ENCODE peak calls at places on chromosomes 3 and 15, in ten cellular contexts. One of them, this sample, is unnamed.

GRCh38 chr15:78810377-78811123 is 714 bp downstream of the ADAMTS7 start:
- DNase-seq in GM13977: peak
- DNase-seq in AG10803: peak
- DNase-seq in epithelial cell of esophagus: peak
- DNase-seq in psoas muscle: peak
- DNase-seq in Calu3: peak
- DNase-seq in foreskin fibroblast: peak
- DNase-seq in endodermal cell: peak
- DNase-seq in mammary epithelial cell: peak
- DNase-seq in GM12864: no peak
- DNase-seq in this sample: no peak

GRCh38 chr3:14522768-14523167 is 17.4 kb downstream of the GRIP2 start:
- DNase-seq in GM13977: no peak
- DNase-seq in AG10803: no peak
- DNase-seq in epithelial cell of esophagus: no peak
- DNase-seq in psoas muscle: peak
- DNase-seq in Calu3: no peak
- DNase-seq in foreskin fibroblast: no peak
- DNase-seq in endodermal cell: peak
- DNase-seq in mammary epithelial cell: no peak
- DNase-seq in GM12864: no peak
- DNase-seq in this sample: no peak

GRCh38 chr3:150106752-150107428 is 136.2 kb upstream of the PFN2 start:
- DNase-seq in GM13977: no peak
- DNase-seq in AG10803: peak
- DNase-seq in epithelial cell of esophagus: peak
- DNase-seq in psoas muscle: no peak
- DNase-seq in Calu3: no peak
- DNase-seq in foreskin fibroblast: peak
- DNase-seq in endodermal cell: peak
- DNase-seq in mammary epithelial cell: no peak
- DNase-seq in GM12864: no peak
- DNase-seq in this sample: no peak

GRCh38 chr3:62149962-62150361 is 223.4 kb downstream of the FEZF2 start:
- DNase-seq in GM13977: no peak
- DNase-seq in AG10803: peak
- DNase-seq in epithelial cell of esophagus: peak
- DNase-seq in psoas muscle: peak
- DNase-seq in Calu3: no peak
- DNase-seq in foreskin fibroblast: peak
- DNase-seq in endodermal cell: no peak
- DNase-seq in mammary epithelial cell: peak
- DNase-seq in GM12864: no peak
- DNase-seq in this sample: no peak

GRCh38 chr3:141738636-141739363 is 702 bp downstream of the RNF7 start:
- DNase-seq in GM13977: peak
- DNase-seq in AG10803: peak
- DNase-seq in epithelial cell of esophagus: peak
- DNase-seq in psoas muscle: no peak
- DNase-seq in Calu3: no peak
- DNase-seq in foreskin fibroblast: peak
- DNase-seq in endodermal cell: no peak
- DNase-seq in mammary epithelial cell: peak
- DNase-seq in GM12864: no peak
- DNase-seq in this sample: no peak

GRCh38 chr3:151468284-151468917 is 7.5 kb upstream of the IGSF10 start:
- DNase-seq in GM13977: peak
- DNase-seq in AG10803: peak
- DNase-seq in epithelial cell of esophagus: peak
- DNase-seq in psoas muscle: no peak
- DNase-seq in Calu3: peak
- DNase-seq in foreskin fibroblast: peak
- DNase-seq in endodermal cell: peak
- DNase-seq in mammary epithelial cell: peak
- DNase-seq in GM12864: peak
- DNase-seq in this sample: no peak

GRCh38 chr3:106740116-106740515 is 637.1 kb upstream of the CCDC54 start:
- DNase-seq in GM13977: no peak
- DNase-seq in AG10803: peak
- DNase-seq in epithelial cell of esophagus: no peak
- DNase-seq in psoas muscle: no peak
- DNase-seq in Calu3: no peak
- DNase-seq in foreskin fibroblast: peak
- DNase-seq in endodermal cell: no peak
- DNase-seq in mammary epithelial cell: no peak
- DNase-seq in GM12864: no peak
- DNase-seq in this sample: no peak

GRCh38 chr3:47890037-47890831 is 87.3 kb downstream of the DHX30 start:
- DNase-seq in GM13977: no peak
- DNase-seq in AG10803: no peak
- DNase-seq in epithelial cell of esophagus: no peak
- DNase-seq in psoas muscle: no peak
- DNase-seq in Calu3: no peak
- DNase-seq in foreskin fibroblast: no peak
- DNase-seq in endodermal cell: no peak
- DNase-seq in mammary epithelial cell: no peak
- DNase-seq in GM12864: no peak
- DNase-seq in this sample: no peak

GRCh38 chr3:53155763-53156162 is 5.2 kb upstream of the PRKCD start:
- DNase-seq in GM13977: no peak
- DNase-seq in AG10803: no peak
- DNase-seq in epithelial cell of esophagus: peak
- DNase-seq in psoas muscle: no peak
- DNase-seq in Calu3: peak
- DNase-seq in foreskin fibroblast: no peak
- DNase-seq in endodermal cell: no peak
- DNase-seq in mammary epithelial cell: peak
- DNase-seq in GM12864: no peak
- DNase-seq in this sample: no peak

GRCh38 chr3:61371123-61371522 is 119.9 kb upstream of the FHIT start:
- DNase-seq in GM13977: peak
- DNase-seq in AG10803: no peak
- DNase-seq in epithelial cell of esophagus: peak
- DNase-seq in psoas muscle: no peak
- DNase-seq in Calu3: no peak
- DNase-seq in foreskin fibroblast: no peak
- DNase-seq in endodermal cell: peak
- DNase-seq in mammary epithelial cell: no peak
- DNase-seq in GM12864: no peak
- DNase-seq in this sample: no peak

GRCh38 chr15:68667800-68668625 is 89.2 kb downstream of the CORO2B start:
- DNase-seq in GM13977: no peak
- DNase-seq in AG10803: no peak
- DNase-seq in epithelial cell of esophagus: no peak
- DNase-seq in psoas muscle: no peak
- DNase-seq in Calu3: no peak
- DNase-seq in foreskin fibroblast: no peak
- DNase-seq in endodermal cell: peak
- DNase-seq in mammary epithelial cell: no peak
- DNase-seq in GM12864: no peak
- DNase-seq in this sample: no peak

GRCh38 chr15:32041294-32041693 is 11.0 kb downstream of the CHRNA7 start:
- DNase-seq in GM13977: no peak
- DNase-seq in AG10803: no peak
- DNase-seq in epithelial cell of esophagus: no peak
- DNase-seq in psoas muscle: no peak
- DNase-seq in Calu3: no peak
- DNase-seq in foreskin fibroblast: no peak
- DNase-seq in endodermal cell: peak
- DNase-seq in mammary epithelial cell: no peak
- DNase-seq in GM12864: no peak
- DNase-seq in this sample: no peak

GRCh38 chr3:48595526-48596121 is 495 bp upstream of the COL7A1 start:
- DNase-seq in GM13977: no peak
- DNase-seq in AG10803: peak
- DNase-seq in epithelial cell of esophagus: peak
- DNase-seq in psoas muscle: peak
- DNase-seq in Calu3: peak
- DNase-seq in foreskin fibroblast: peak
- DNase-seq in endodermal cell: peak
- DNase-seq in mammary epithelial cell: peak
- DNase-seq in GM12864: no peak
- DNase-seq in this sample: peak

GRCh38 chr3:184688251-184688851 is 23.5 kb downstream of the MAGEF1 start:
- DNase-seq in GM13977: no peak
- DNase-seq in AG10803: peak
- DNase-seq in epithelial cell of esophagus: no peak
- DNase-seq in psoas muscle: no peak
- DNase-seq in Calu3: no peak
- DNase-seq in foreskin fibroblast: peak
- DNase-seq in endodermal cell: peak
- DNase-seq in mammary epithelial cell: peak
- DNase-seq in GM12864: no peak
- DNase-seq in this sample: peak

GRCh38 chr15:41895957-41896356 is 2.1 kb upstream of the SPTBN5 start:
- DNase-seq in GM13977: peak
- DNase-seq in AG10803: no peak
- DNase-seq in epithelial cell of esophagus: no peak
- DNase-seq in psoas muscle: no peak
- DNase-seq in Calu3: no peak
- DNase-seq in foreskin fibroblast: no peak
- DNase-seq in endodermal cell: no peak
- DNase-seq in mammary epithelial cell: no peak
- DNase-seq in GM12864: no peak
- DNase-seq in this sample: no peak

GRCh38 chr15:41893422-41894250 is at the start of gene SPTBN5:
- DNase-seq in GM13977: peak
- DNase-seq in AG10803: no peak
- DNase-seq in epithelial cell of esophagus: no peak
- DNase-seq in psoas muscle: peak
- DNase-seq in Calu3: peak
- DNase-seq in foreskin fibroblast: no peak
- DNase-seq in endodermal cell: no peak
- DNase-seq in mammary epithelial cell: peak
- DNase-seq in GM12864: no peak
- DNase-seq in this sample: no peak

GRCh38 chr15:41894251-41894790 is 468 bp upstream of the SPTBN5 start:
- DNase-seq in GM13977: peak
- DNase-seq in AG10803: no peak
- DNase-seq in epithelial cell of esophagus: no peak
- DNase-seq in psoas muscle: no peak
- DNase-seq in Calu3: no peak
- DNase-seq in foreskin fibroblast: no peak
- DNase-seq in endodermal cell: no peak
- DNase-seq in mammary epithelial cell: no peak
- DNase-seq in GM12864: no peak
- DNase-seq in this sample: no peak

GRCh38 chr15:41895491-41895890 is 1.6 kb upstream of the SPTBN5 start:
- DNase-seq in GM13977: no peak
- DNase-seq in AG10803: no peak
- DNase-seq in epithelial cell of esophagus: no peak
- DNase-seq in psoas muscle: no peak
- DNase-seq in Calu3: no peak
- DNase-seq in foreskin fibroblast: no peak
- DNase-seq in endodermal cell: no peak
- DNase-seq in mammary epithelial cell: no peak
- DNase-seq in GM12864: no peak
- DNase-seq in this sample: no peak

GRCh38 chr15:41894791-41895463 is 1.1 kb upstream of the SPTBN5 start:
- DNase-seq in GM13977: peak
- DNase-seq in AG10803: peak
- DNase-seq in epithelial cell of esophagus: peak
- DNase-seq in psoas muscle: peak
- DNase-seq in Calu3: peak
- DNase-seq in foreskin fibroblast: peak
- DNase-seq in endodermal cell: peak
- DNase-seq in mammary epithelial cell: peak
- DNase-seq in GM12864: peak
- DNase-seq in this sample: peak
- TF ChIP-seq CTCF in GM13977: peak
- TF ChIP-seq CTCF in AG10803: peak
- TF ChIP-seq CTCF in epithelial cell of esophagus: peak
- TF ChIP-seq CTCF in psoas muscle: no peak
- TF ChIP-seq CTCF in Calu3: no peak
- TF ChIP-seq CTCF in foreskin fibroblast: no peak
- TF ChIP-seq CTCF in endodermal cell: no peak
- TF ChIP-seq CTCF in mammary epithelial cell: peak
- TF ChIP-seq CTCF in GM12864: peak
- TF ChIP-seq CTCF in this sample: peak

GRCh38 chr3:2741520-2741919 is 368.7 kb downstream of the IL5RA start:
- DNase-seq in GM13977: no peak
- DNase-seq in AG10803: no peak
- DNase-seq in epithelial cell of esophagus: no peak
- DNase-seq in psoas muscle: no peak
- DNase-seq in Calu3: no peak
- DNase-seq in foreskin fibroblast: no peak
- DNase-seq in endodermal cell: no peak
- DNase-seq in mammary epithelial cell: no peak
- DNase-seq in GM12864: no peak
- DNase-seq in this sample: no peak
- TF ChIP-seq CTCF in GM13977: no peak
- TF ChIP-seq CTCF in AG10803: no peak
- TF ChIP-seq CTCF in epithelial cell of esophagus: no peak
- TF ChIP-seq CTCF in psoas muscle: no peak
- TF ChIP-seq CTCF in Calu3: no peak
- TF ChIP-seq CTCF in foreskin fibroblast: no peak
- TF ChIP-seq CTCF in endodermal cell: no peak
- TF ChIP-seq CTCF in mammary epithelial cell: no peak
- TF ChIP-seq CTCF in GM12864: no peak
- TF ChIP-seq CTCF in this sample: no peak

GRCh38 chr15:66156310-66156975 is 97.1 kb downstream of the MEGF11 start:
- DNase-seq in GM13977: no peak
- DNase-seq in AG10803: no peak
- DNase-seq in epithelial cell of esophagus: no peak
- DNase-seq in psoas muscle: no peak
- DNase-seq in Calu3: no peak
- DNase-seq in foreskin fibroblast: no peak
- DNase-seq in endodermal cell: no peak
- DNase-seq in mammary epithelial cell: no peak
- DNase-seq in GM12864: no peak
- DNase-seq in this sample: no peak
- TF ChIP-seq CTCF in GM13977: no peak
- TF ChIP-seq CTCF in AG10803: no peak
- TF ChIP-seq CTCF in epithelial cell of esophagus: no peak
- TF ChIP-seq CTCF in psoas muscle: no peak
- TF ChIP-seq CTCF in Calu3: no peak
- TF ChIP-seq CTCF in foreskin fibroblast: no peak
- TF ChIP-seq CTCF in endodermal cell: no peak
- TF ChIP-seq CTCF in mammary epithelial cell: no peak
- TF ChIP-seq CTCF in GM12864: no peak
- TF ChIP-seq CTCF in this sample: no peak

DNA sequence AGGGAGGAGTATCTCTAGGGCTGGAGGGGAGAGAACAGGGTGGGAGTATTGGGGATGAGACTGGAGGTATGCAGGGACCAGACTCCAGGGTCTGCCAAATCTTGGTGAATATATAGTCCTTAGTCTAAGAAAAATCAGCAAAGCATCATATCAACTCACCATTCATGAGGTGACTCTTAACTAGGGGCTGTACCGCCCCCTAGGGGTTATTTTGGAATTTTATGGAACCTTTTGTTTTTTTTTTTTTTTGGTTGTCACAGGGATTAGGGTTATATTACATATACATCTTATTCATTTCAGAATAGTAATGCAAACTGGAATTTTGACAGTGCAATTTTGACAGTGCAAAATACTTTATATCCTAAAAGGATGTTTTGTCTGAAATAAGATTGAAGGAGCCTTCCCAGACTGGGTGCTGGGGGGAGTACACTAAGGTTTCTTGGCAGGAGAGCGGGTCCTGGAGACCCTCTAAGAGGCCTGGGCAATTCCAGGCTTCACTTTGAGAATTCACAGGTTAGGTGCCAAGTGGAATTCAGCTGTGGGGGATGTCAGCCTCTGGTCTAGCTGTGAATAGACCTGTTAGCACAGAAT is 7.5 kb downstream of the CMTM7 start:
- DNase-seq in GM13977: peak
- DNase-seq in AG10803: peak
- DNase-seq in epithelial cell of esophagus: peak
- DNase-seq in psoas muscle: no peak
- DNase-seq in Calu3: peak
- DNase-seq in foreskin fibroblast: peak
- DNase-seq in endodermal cell: no peak
- DNase-seq in mammary epithelial cell: peak
- DNase-seq in GM12864: no peak
- DNase-seq in this sample: no peak
- TF ChIP-seq CTCF in GM13977: peak
- TF ChIP-seq CTCF in AG10803: peak
- TF ChIP-seq CTCF in epithelial cell of esophagus: peak
- TF ChIP-seq CTCF in psoas muscle: peak
- TF ChIP-seq CTCF in Calu3: peak
- TF ChIP-seq CTCF in foreskin fibroblast: peak
- TF ChIP-seq CTCF in endodermal cell: peak
- TF ChIP-seq CTCF in mammary epithelial cell: peak
- TF ChIP-seq CTCF in GM12864: peak
- TF ChIP-seq CTCF in this sample: peak